ENCODE peak calls at places on chromosomes 7 and 10, in nine cellular contexts. One of them, this sample, is unnamed.

GRCh38 chr7:129923709-129924108 is 29.1 kb downstream of the UBE2H start:
- DNase-seq in fibroblast of villous mesenchyme: peak
- DNase-seq in heart left ventricle: no peak
- DNase-seq in body of pancreas: no peak
- DNase-seq in AG04449: peak
- DNase-seq in cardiac muscle cell: peak
- DNase-seq in fibroblast of the aortic adventitia: peak
- DNase-seq in gastrocnemius medialis: no peak
- DNase-seq in lung: no peak
- DNase-seq in this sample: peak

GRCh38 chr10:34766256-34766580 is 48.9 kb downstream of the PARD3 start:
- DNase-seq in fibroblast of the aortic adventitia: peak
- DNase-seq in AG04449: no peak
- DNase-seq in cardiac muscle cell: peak
- DNase-seq in fibroblast of villous mesenchyme: peak
- DNase-seq in lung: no peak
- DNase-seq in gastrocnemius medialis: no peak
- DNase-seq in body of pancreas: no peak
- DNase-seq in heart left ventricle: no peak
- DNase-seq in this sample: no peak

GRCh38 chr7:16428672-16429071 is 7.3 kb upstream of the CRPPA start:
- DNase-seq in gastrocnemius medialis: no peak
- DNase-seq in lung: no peak
- DNase-seq in body of pancreas: no peak
- DNase-seq in fibroblast of villous mesenchyme: peak
- DNase-seq in AG04449: no peak
- DNase-seq in heart left ventricle: no peak
- DNase-seq in cardiac muscle cell: peak
- DNase-seq in fibroblast of the aortic adventitia: peak
- DNase-seq in this sample: peak

GRCh38 chr10:6721964-6722615 is 142.0 kb upstream of the PRKCQ start:
- DNase-seq in heart left ventricle: no peak
- DNase-seq in fibroblast of the aortic adventitia: peak
- DNase-seq in lung: no peak
- DNase-seq in AG04449: peak
- DNase-seq in cardiac muscle cell: peak
- DNase-seq in body of pancreas: no peak
- DNase-seq in gastrocnemius medialis: no peak
- DNase-seq in fibroblast of villous mesenchyme: peak
- DNase-seq in this sample: peak

GRCh38 chr10:71512794-71513379 is 116.2 kb downstream of the CDH23 start:
- DNase-seq in lung: peak
- DNase-seq in fibroblast of the aortic adventitia: no peak
- DNase-seq in gastrocnemius medialis: peak
- DNase-seq in heart left ventricle: no peak
- DNase-seq in AG04449: no peak
- DNase-seq in body of pancreas: peak
- DNase-seq in cardiac muscle cell: peak
- DNase-seq in fibroblast of villous mesenchyme: no peak
- DNase-seq in this sample: no peak

GRCh38 chr7:66699998-66700397 is 40.5 kb upstream of the RABGEF1 start:
- DNase-seq in fibroblast of the aortic adventitia: peak
- DNase-seq in cardiac muscle cell: peak
- DNase-seq in gastrocnemius medialis: no peak
- DNase-seq in lung: no peak
- DNase-seq in heart left ventricle: peak
- DNase-seq in AG04449: no peak
- DNase-seq in fibroblast of villous mesenchyme: no peak
- DNase-seq in body of pancreas: no peak
- DNase-seq in this sample: no peak

GRCh38 chr10:59290448-59290847 is 71.9 kb downstream of the FAM13C start:
- DNase-seq in gastrocnemius medialis: no peak
- DNase-seq in cardiac muscle cell: no peak
- DNase-seq in heart left ventricle: no peak
- DNase-seq in lung: no peak
- DNase-seq in body of pancreas: no peak
- DNase-seq in fibroblast of villous mesenchyme: no peak
- DNase-seq in fibroblast of the aortic adventitia: no peak
- DNase-seq in AG04449: no peak
- DNase-seq in this sample: no peak

GRCh38 chr10:61618388-61618961 is 44.3 kb upstream of the CABCOCO1 start:
- DNase-seq in fibroblast of the aortic adventitia: no peak
- DNase-seq in gastrocnemius medialis: no peak
- DNase-seq in fibroblast of villous mesenchyme: no peak
- DNase-seq in cardiac muscle cell: no peak
- DNase-seq in body of pancreas: no peak
- DNase-seq in heart left ventricle: no peak
- DNase-seq in lung: no peak
- DNase-seq in AG04449: no peak
- DNase-seq in this sample: no peak

GRCh38 chr10:129448539-129448938 is 18.5 kb upstream of the MGMT start:
- DNase-seq in AG04449: no peak
- DNase-seq in body of pancreas: no peak
- DNase-seq in fibroblast of the aortic adventitia: no peak
- DNase-seq in fibroblast of villous mesenchyme: no peak
- DNase-seq in cardiac muscle cell: no peak
- DNase-seq in gastrocnemius medialis: no peak
- DNase-seq in heart left ventricle: no peak
- DNase-seq in lung: no peak
- DNase-seq in this sample: no peak

GRCh38 chr7:107045980-107046379 is 1.5 kb downstream of the PRKAR2B start:
- DNase-seq in gastrocnemius medialis: no peak
- DNase-seq in heart left ventricle: no peak
- DNase-seq in cardiac muscle cell: peak
- DNase-seq in body of pancreas: no peak
- DNase-seq in fibroblast of the aortic adventitia: peak
- DNase-seq in fibroblast of villous mesenchyme: peak
- DNase-seq in lung: no peak
- DNase-seq in AG04449: peak
- DNase-seq in this sample: no peak

GRCh38 chr7:100613447-100614185 is 1.3 kb downstream of the MOSPD3 start:
- DNase-seq in fibroblast of villous mesenchyme: no peak
- DNase-seq in gastrocnemius medialis: no peak
- DNase-seq in fibroblast of the aortic adventitia: no peak
- DNase-seq in heart left ventricle: no peak
- DNase-seq in lung: no peak
- DNase-seq in body of pancreas: no peak
- DNase-seq in AG04449: no peak
- DNase-seq in cardiac muscle cell: no peak
- DNase-seq in this sample: no peak

GRCh38 chr7:77729574-77730348 is 33.5 kb downstream of the RSBN1L start:
- DNase-seq in body of pancreas: no peak
- DNase-seq in lung: no peak
- DNase-seq in fibroblast of the aortic adventitia: no peak
- DNase-seq in gastrocnemius medialis: no peak
- DNase-seq in heart left ventricle: no peak
- DNase-seq in cardiac muscle cell: peak
- DNase-seq in fibroblast of villous mesenchyme: peak
- DNase-seq in AG04449: no peak
- DNase-seq in this sample: no peak

GRCh38 chr10:72812798-72813430 is 80.6 kb upstream of the OIT3 start:
- DNase-seq in heart left ventricle: no peak
- DNase-seq in cardiac muscle cell: peak
- DNase-seq in fibroblast of villous mesenchyme: peak
- DNase-seq in lung: no peak
- DNase-seq in AG04449: peak
- DNase-seq in gastrocnemius medialis: no peak
- DNase-seq in fibroblast of the aortic adventitia: peak
- DNase-seq in body of pancreas: no peak
- DNase-seq in this sample: peak

GRCh38 chr10:77159538-77160110 is 478.0 kb downstream of the KCNMA1 start:
- DNase-seq in fibroblast of the aortic adventitia: peak
- DNase-seq in body of pancreas: no peak
- DNase-seq in gastrocnemius medialis: no peak
- DNase-seq in AG04449: no peak
- DNase-seq in fibroblast of villous mesenchyme: no peak
- DNase-seq in lung: no peak
- DNase-seq in heart left ventricle: no peak
- DNase-seq in cardiac muscle cell: peak
- DNase-seq in this sample: peak

GRCh38 chr7:127304087-127304486 is 51.3 kb upstream of the GRM8 start:
- DNase-seq in heart left ventricle: no peak
- DNase-seq in AG04449: no peak
- DNase-seq in fibroblast of villous mesenchyme: no peak
- DNase-seq in lung: no peak
- DNase-seq in body of pancreas: no peak
- DNase-seq in gastrocnemius medialis: no peak
- DNase-seq in fibroblast of the aortic adventitia: no peak
- DNase-seq in cardiac muscle cell: no peak
- DNase-seq in this sample: no peak

GRCh38 chr7:158831738-158832091 is 2.4 kb upstream of the ESYT2 start:
- DNase-seq in fibroblast of villous mesenchyme: no peak
- DNase-seq in gastrocnemius medialis: no peak
- DNase-seq in lung: no peak
- DNase-seq in cardiac muscle cell: no peak
- DNase-seq in fibroblast of the aortic adventitia: no peak
- DNase-seq in body of pancreas: no peak
- DNase-seq in heart left ventricle: no peak
- DNase-seq in AG04449: no peak
- DNase-seq in this sample: no peak

GRCh38 chr7:99709260-99709659 is 25.7 kb downstream of the CYP3A7 start:
- DNase-seq in body of pancreas: no peak
- DNase-seq in heart left ventricle: no peak
- DNase-seq in gastrocnemius medialis: no peak
- DNase-seq in fibroblast of the aortic adventitia: no peak
- DNase-seq in lung: no peak
- DNase-seq in AG04449: no peak
- DNase-seq in cardiac muscle cell: no peak
- DNase-seq in fibroblast of villous mesenchyme: no peak
- DNase-seq in this sample: no peak

GRCh38 chr7:151088856-151089699 is 2.8 kb downstream of the AGAP3 start:
- DNase-seq in fibroblast of the aortic adventitia: peak
- DNase-seq in body of pancreas: peak
- DNase-seq in cardiac muscle cell: peak
- DNase-seq in gastrocnemius medialis: peak
- DNase-seq in heart left ventricle: peak
- DNase-seq in lung: peak
- DNase-seq in AG04449: no peak
- DNase-seq in fibroblast of villous mesenchyme: peak
- DNase-seq in this sample: peak

GRCh38 chr10:86872757-86873156 is 84.7 kb downstream of the MMRN2 start:
- DNase-seq in lung: no peak
- DNase-seq in gastrocnemius medialis: no peak
- DNase-seq in body of pancreas: peak
- DNase-seq in AG04449: no peak
- DNase-seq in fibroblast of the aortic adventitia: peak
- DNase-seq in fibroblast of villous mesenchyme: peak
- DNase-seq in cardiac muscle cell: peak
- DNase-seq in heart left ventricle: no peak
- DNase-seq in this sample: peak

GRCh38 chr10:27618036-27618615 is 114.0 kb downstream of the RAB18 start:
- DNase-seq in cardiac muscle cell: no peak
- DNase-seq in AG04449: no peak
- DNase-seq in lung: no peak
- DNase-seq in heart left ventricle: no peak
- DNase-seq in gastrocnemius medialis: no peak
- DNase-seq in fibroblast of the aortic adventitia: no peak
- DNase-seq in body of pancreas: no peak
- DNase-seq in fibroblast of villous mesenchyme: peak
- DNase-seq in this sample: no peak

GRCh38 chr7:84490661-84491060 is 296.1 kb upstream of the SEMA3A start:
- DNase-seq in gastrocnemius medialis: no peak
- DNase-seq in fibroblast of villous mesenchyme: peak
- DNase-seq in lung: no peak
- DNase-seq in cardiac muscle cell: peak
- DNase-seq in body of pancreas: no peak
- DNase-seq in heart left ventricle: no peak
- DNase-seq in AG04449: no peak
- DNase-seq in fibroblast of the aortic adventitia: peak
- DNase-seq in this sample: peak
- TF ChIP-seq CTCF in gastrocnemius medialis: no peak
- TF ChIP-seq CTCF in fibroblast of villous mesenchyme: peak
- TF ChIP-seq CTCF in lung: no peak
- TF ChIP-seq CTCF in cardiac muscle cell: no peak
- TF ChIP-seq CTCF in body of pancreas: no peak
- TF ChIP-seq CTCF in heart left ventricle: no peak
- TF ChIP-seq CTCF in AG04449: peak
- TF ChIP-seq CTCF in fibroblast of the aortic adventitia: peak
- TF ChIP-seq CTCF in this sample: no peak

GRCh38 chr7:30321089-30321991 is 36.9 kb downstream of the ZNRF2 start:
- DNase-seq in cardiac muscle cell: peak
- DNase-seq in body of pancreas: no peak
- DNase-seq in gastrocnemius medialis: no peak
- DNase-seq in fibroblast of the aortic adventitia: peak
- DNase-seq in AG04449: no peak
- DNase-seq in heart left ventricle: no peak
- DNase-seq in fibroblast of villous mesenchyme: no peak
- DNase-seq in lung: no peak
- DNase-seq in this sample: peak
- H3K4me3 ChIP-seq in cardiac muscle cell: no peak
- H3K4me3 ChIP-seq in body of pancreas: no peak
- H3K4me3 ChIP-seq in gastrocnemius medialis: peak
- H3K4me3 ChIP-seq in fibroblast of the aortic adventitia: peak
- H3K4me3 ChIP-seq in AG04449: peak
- H3K4me3 ChIP-seq in heart left ventricle: no peak
- H3K4me3 ChIP-seq in fibroblast of villous mesenchyme: peak
- H3K4me3 ChIP-seq in lung: no peak
- H3K4me3 ChIP-seq in this sample: no peak

DNA sequence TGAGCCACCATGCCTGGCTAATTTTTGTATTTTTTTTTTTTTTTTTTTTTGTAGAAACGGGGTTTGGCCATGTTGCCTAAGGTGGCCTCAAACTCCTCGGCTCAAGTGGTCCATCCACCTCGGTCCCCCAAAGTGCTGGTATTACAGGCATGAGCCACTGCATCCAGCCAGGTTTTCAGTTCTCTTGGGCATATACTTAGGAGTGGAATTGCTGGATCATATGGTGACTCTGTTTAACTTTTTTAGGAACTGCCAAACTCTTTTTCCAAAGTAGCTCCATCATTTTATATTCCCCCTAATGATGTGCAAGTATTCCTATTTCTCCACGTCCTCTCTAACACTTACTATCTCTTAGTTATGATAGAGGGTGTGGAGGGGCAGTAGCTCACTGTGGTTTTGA is 41.5 kb downstream of the SUFU start:
- DNase-seq in fibroblast of villous mesenchyme: no peak
- DNase-seq in AG04449: no peak
- DNase-seq in fibroblast of the aortic adventitia: no peak
- DNase-seq in heart left ventricle: no peak
- DNase-seq in gastrocnemius medialis: no peak
- DNase-seq in body of pancreas: no peak
- DNase-seq in cardiac muscle cell: no peak
- DNase-seq in lung: no peak
- DNase-seq in this sample: no peak
- TF ChIP-seq CTCF in fibroblast of villous mesenchyme: no peak
- TF ChIP-seq CTCF in AG04449: no peak
- TF ChIP-seq CTCF in fibroblast of the aortic adventitia: no peak
- TF ChIP-seq CTCF in heart left ventricle: no peak
- TF ChIP-seq CTCF in gastrocnemius medialis: no peak
- TF ChIP-seq CTCF in body of pancreas: no peak
- TF ChIP-seq CTCF in cardiac muscle cell: no peak
- TF ChIP-seq CTCF in lung: no peak
- TF ChIP-seq CTCF in this sample: no peak

DNA sequence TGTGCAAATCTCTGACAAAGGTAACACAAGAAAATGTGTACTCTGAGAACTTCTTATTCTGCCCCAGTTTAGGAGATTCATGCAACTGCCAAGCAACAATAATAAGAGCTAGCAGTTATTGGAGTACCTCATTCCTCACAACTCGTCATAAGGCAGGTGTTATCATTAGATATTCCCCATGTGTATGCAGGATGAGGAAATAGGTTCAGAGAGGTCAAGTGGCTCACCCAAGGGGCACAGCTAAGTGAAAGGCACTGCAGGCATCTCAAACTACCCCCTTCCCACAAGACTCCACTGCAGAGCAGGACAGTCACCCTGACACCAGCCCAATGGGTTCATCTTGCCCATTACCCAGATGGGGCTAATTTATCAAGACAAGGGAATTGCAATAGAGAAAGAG is 1.3 kb upstream of the GSTK1 start:
- DNase-seq in body of pancreas: no peak
- DNase-seq in fibroblast of the aortic adventitia: no peak
- DNase-seq in AG04449: no peak
- DNase-seq in lung: no peak
- DNase-seq in gastrocnemius medialis: no peak
- DNase-seq in cardiac muscle cell: no peak
- DNase-seq in fibroblast of villous mesenchyme: no peak
- DNase-seq in heart left ventricle: no peak
- DNase-seq in this sample: no peak
- H3K4me3 ChIP-seq in body of pancreas: no peak
- H3K4me3 ChIP-seq in fibroblast of the aortic adventitia: no peak
- H3K4me3 ChIP-seq in AG04449: no peak
- H3K4me3 ChIP-seq in lung: no peak
- H3K4me3 ChIP-seq in gastrocnemius medialis: no peak
- H3K4me3 ChIP-seq in cardiac muscle cell: no peak
- H3K4me3 ChIP-seq in fibroblast of villous mesenchyme: no peak
- H3K4me3 ChIP-seq in heart left ventricle: no peak
- H3K4me3 ChIP-seq in this sample: no peak